ENCODE peak calls at places on chromosomes 5 and 9, in nine cellular contexts. D, K, S, F, B, O, Q, R and G are unnamed samples.
A peak's percentile ranks its signal among the peaks of the same experiment; 100 is the strongest.

GRCh38 chr5:43555895-43556606 is 826 bp downstream of the PAIP1 start:
- DNase-seq in D (peak; percentile 46), K (peak; percentile 67), S (peak; percentile 16), F (peak; percentile 6), B (peak; percentile 43), O (peak; percentile 91), Q (peak; percentile 33), R (peak; percentile 82), G (peak; percentile 66)

GRCh38 chr9:124457079-124457886 is 7.0 kb downstream of the ADGRD2 start:
- DNase-seq in D (no peak), K (peak; percentile 9), S (no peak), F (no peak), B (no peak), O (peak; percentile 39), Q (no peak), R (no peak), G (no peak)

GRCh38 chr9:373759-374206 is 159.1 kb downstream of the DOCK8 start:
- DNase-seq in D (no peak), K (no peak), S (no peak), F (no peak), B (no peak), O (no peak), Q (no peak), R (no peak), G (no peak)

GRCh38 chr5:100846722-100847121 is 56.4 kb downstream of the ST8SIA4 start:
- DNase-seq in D (no peak), K (no peak), S (no peak), F (no peak), B (no peak), O (no peak), Q (no peak), R (no peak), G (no peak)

GRCh38 chr5:41346609-41347008 is 133.3 kb upstream of the C6 start:
- DNase-seq in D (no peak), K (no peak), S (peak; percentile 49), F (peak; percentile 3), B (no peak), O (no peak), Q (no peak), R (no peak), G (no peak)

GRCh38 chr9:94973491-94973941 is 247.0 kb downstream of the AOPEP start:
- DNase-seq in D (no peak), K (no peak), S (peak; percentile 77), F (no peak), B (no peak), O (no peak), Q (no peak), R (no peak), G (no peak)

GRCh38 chr5:14706615-14707021 is 42.1 kb downstream of the OTULIN start:
- DNase-seq in D (no peak), K (no peak), S (peak; percentile 79), F (no peak), B (no peak), O (no peak), Q (no peak), R (no peak), G (no peak)

GRCh38 chr5:10489810-10490426 is 48.2 kb downstream of the ROPN1L start:
- DNase-seq in D (no peak), K (no peak), S (peak; percentile 31), F (no peak), B (no peak), O (peak; percentile 23), Q (no peak), R (no peak), G (no peak)

GRCh38 chr5:89133129-89133528 is 250.1 kb upstream of the MEF2C start:
- DNase-seq in D (no peak), K (no peak), S (no peak), F (no peak), B (no peak), O (no peak), Q (no peak), R (no peak), G (no peak)

GRCh38 chr9:127739614-127740322 is 4.7 kb upstream of the TOR2A start:
- DNase-seq in D (no peak), K (no peak), S (no peak), F (no peak), B (no peak), O (no peak), Q (no peak), R (no peak), G (no peak)

GRCh38 chr9:8622222-8622802 is 822.7 kb upstream of the DMAC1 start:
- DNase-seq in D (no peak), K (no peak), S (no peak), F (no peak), B (no peak), O (no peak), Q (no peak), R (no peak), G (no peak)

GRCh38 chr5:74617203-74617602 is 23.3 kb downstream of the ENC1 start:
- DNase-seq in D (no peak), K (no peak), S (no peak), F (no peak), B (no peak), O (no peak), Q (no peak), R (no peak), G (no peak)

GRCh38 chr5:175823731-175824525 is 47.5 kb upstream of the CPLX2 start:
- DNase-seq in D (no peak), K (no peak), S (no peak), F (no peak), B (no peak), O (no peak), Q (no peak), R (no peak), G (no peak)

GRCh38 chr5:162703914-162704313 is 636.3 kb downstream of the GABRG2 start:
- DNase-seq in D (no peak), K (no peak), S (no peak), F (no peak), B (no peak), O (no peak), Q (no peak), R (no peak), G (no peak)

GRCh38 chr5:150045512-150045911 is 40.8 kb downstream of the CSF1R start:
- DNase-seq in D (no peak), K (no peak), S (no peak), F (no peak), B (no peak), O (no peak), Q (no peak), R (no peak), G (no peak)

GRCh38 chr5:3350781-3351180 is 244.9 kb upstream of the IRX1 start:
- DNase-seq in D (peak; percentile 10), K (no peak), S (no peak), F (no peak), B (no peak), O (peak; percentile 34), Q (no peak), R (no peak), G (no peak)

GRCh38 chr9:134024828-134025605 is at the start of gene BRD3OS:
- DNase-seq in D (peak; percentile 96), K (peak; percentile 98), S (peak; percentile 99), F (peak; percentile 98), B (peak; percentile 92), O (peak; percentile 100), Q (peak; percentile 94), R (peak; percentile 88), G (peak; percentile 97)
- TF ChIP-seq POLR2A in D (no peak), K (peak; percentile 18), S (no peak), F (no peak), B (no peak), O (no peak), Q (no peak), R (no peak), G (no peak)

GRCh38 chr9:137668203-137668602 is 49.4 kb downstream of the EHMT1 start:
- DNase-seq in D (no peak), K (no peak), S (no peak), F (no peak), B (no peak), O (no peak), Q (no peak), R (no peak), G (no peak)

GRCh38 chr9:137671721-137672120 is 52.9 kb downstream of the EHMT1 start:
- DNase-seq in D (no peak), K (no peak), S (no peak), F (no peak), B (no peak), O (peak; percentile 51), Q (no peak), R (no peak), G (no peak)

GRCh38 chr9:137671196-137671538 is 52.4 kb downstream of the EHMT1 start:
- DNase-seq in D (no peak), K (no peak), S (no peak), F (no peak), B (no peak), O (no peak), Q (no peak), R (no peak), G (no peak)

GRCh38 chr9:137669261-137669672 is 50.5 kb downstream of the EHMT1 start:
- DNase-seq in D (no peak), K (no peak), S (no peak), F (no peak), B (no peak), O (peak; percentile 70), Q (no peak), R (no peak), G (no peak)

GRCh38 chr9:137670391-137671195 is 51.8 kb downstream of the EHMT1 start:
- DNase-seq in D (peak; percentile 81), K (peak; percentile 91), S (no peak), F (no peak), B (no peak), O (peak; percentile 68), Q (peak; percentile 67), R (peak; percentile 69), G (peak; percentile 62)
- TF ChIP-seq POLR2A in D (no peak), K (peak; percentile 59), S (no peak), F (no peak), B (no peak), O (no peak), Q (no peak), R (no peak), G (peak; percentile 10)

GRCh38 chr9:120875643-120875953 is 1.4 kb downstream of the PHF19 start:
- DNase-seq in D (no peak), K (no peak), S (no peak), F (no peak), B (no peak), O (peak; percentile 80), Q (no peak), R (no peak), G (no peak)
- TF ChIP-seq POLR2A in D (no peak), K (no peak), S (no peak), F (no peak), B (no peak), O (no peak), Q (no peak), R (no peak), G (no peak)

DNA sequence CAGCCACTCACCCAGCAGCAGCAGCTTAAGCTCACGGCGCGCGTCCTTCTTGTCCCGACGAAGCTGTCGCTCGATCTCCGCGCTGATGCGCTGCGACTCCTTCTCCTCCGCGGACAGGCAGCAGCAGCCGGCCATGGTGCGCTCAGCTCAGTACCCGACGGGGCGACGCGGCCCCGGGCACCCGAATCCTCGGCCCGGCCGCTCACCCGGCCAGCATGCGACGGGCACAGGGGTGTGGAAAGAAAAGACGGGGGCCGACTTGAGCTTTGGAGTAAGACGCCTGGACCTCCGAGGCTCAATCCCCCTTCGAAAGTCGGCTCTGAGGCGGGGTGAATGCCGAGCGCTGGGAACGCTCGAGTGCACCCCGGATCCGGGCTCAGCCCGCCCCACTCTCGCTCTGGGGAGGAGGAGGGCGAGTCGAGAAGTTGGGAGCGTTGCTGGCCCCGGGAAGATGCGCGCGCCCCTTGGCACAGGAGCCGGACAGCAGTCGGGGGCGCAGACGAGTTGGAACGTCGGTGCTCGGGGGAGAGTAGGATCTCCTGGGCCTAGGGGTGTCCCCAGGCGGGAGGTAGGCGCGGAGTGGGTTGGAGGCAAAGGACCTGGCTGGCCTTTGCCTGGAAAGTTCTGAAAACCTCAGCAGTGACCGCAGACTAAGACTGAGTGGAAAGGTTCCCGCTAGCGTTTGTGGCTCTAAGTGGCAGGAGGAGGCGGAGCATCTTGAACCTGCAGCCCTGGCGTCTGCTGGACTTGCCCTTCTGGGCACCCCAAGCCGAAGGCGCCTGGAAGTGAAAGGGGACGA is at the start of gene GNA14:
- DNase-seq in D (no peak), K (no peak), S (no peak), F (no peak), B (no peak), O (peak; percentile 77), Q (no peak), R (peak; percentile 80), G (peak; percentile 24)
- TF ChIP-seq POLR2A in D (no peak), K (no peak), S (no peak), F (no peak), B (no peak), O (no peak), Q (no peak), R (no peak), G (no peak)